ENCODE peak calls at places on chromosomes 5 and 9, in nine cellular contexts. A is Right ventricle myocardium superior; O is GOT3; P is activated CD4-positive, alpha-beta memory T cell treated with anti-CD3 and anti-CD28 coated beads, Interleukin-2, amount 10 ng/mL, durations not matched to agents 7 days and 5 days; S is pons; M is NCI-H146; G is DMS 273 treated with DMSO at 0.1 percent for 48 hours; X is nephron progenitor cell; V is SK-N-DZ. U is an unnamed sample.

GRCh38 chr5:96721351-96721970 is 59.3 kb downstream of the CAST start:
- DNase-seq in O (no peak), P (no peak), S (peak), A (peak), X (no peak), M (no peak), V (no peak), G (peak), U (no peak)

GRCh38 chr9:96293481-96293880 is 8.5 kb downstream of the HSD17B3 start:
- DNase-seq in X (no peak), P (no peak), A (no peak), M (no peak), G (no peak), S (peak), O (no peak), V (no peak), U (no peak)

GRCh38 chr5:176317534-176318374 is 43.8 kb downstream of the KIAA1191 start:
- DNase-seq in P (no peak), V (no peak), X (no peak), G (no peak), M (no peak), O (no peak), S (no peak), A (no peak), U (no peak)

GRCh38 chr5:138753794-138754698 is 821 bp downstream of the CTNNA1 start:
- DNase-seq in V (peak), S (peak), A (peak), M (peak), O (peak), G (peak), X (peak), P (peak), U (peak)

GRCh38 chr5:82413302-82414042 is 135.3 kb upstream of the RPS23 start:
- DNase-seq in V (no peak), O (no peak), X (no peak), S (no peak), A (no peak), G (no peak), M (no peak), P (no peak), U (peak)

GRCh38 chr9:117492476-117492875 is 77.6 kb upstream of the ASTN2 start:
- DNase-seq in S (peak), X (no peak), O (no peak), A (no peak), V (no peak), M (no peak), P (no peak), G (no peak), U (no peak)

GRCh38 chr9:100525563-100525962 is 52.3 kb upstream of the CAVIN4 start:
- DNase-seq in A (no peak), O (no peak), S (no peak), P (no peak), M (no peak), X (no peak), G (no peak), V (no peak), U (no peak)

GRCh38 chr5:177454397-177455035 is 7.9 kb downstream of the PRR7 start:
- DNase-seq in O (peak), A (peak), P (peak), X (peak), S (peak), V (peak), M (peak), G (peak), U (peak)

GRCh38 chr9:4333787-4334186 is 33.9 kb upstream of the GLIS3 start:
- DNase-seq in G (no peak), X (no peak), P (no peak), O (no peak), V (no peak), A (no peak), M (no peak), S (no peak), U (no peak)